ENCODE peak calls at places on chromosomes 13 and 19, in seven cellular contexts. K, R, M, V, F, J and Z are unnamed samples.

GRCh38 chr19:50896591-50897190 is 14.5 kb downstream of the KLK4 start:
- DNase-seq in K (peak), R (no peak), M (peak), V (no peak), F (no peak), J (no peak), Z (no peak)

GRCh38 chr19:1389033-1389940 is 5.6 kb downstream of the NDUFS7 start:
- DNase-seq in K (no peak), R (no peak), M (no peak), V (no peak), F (no peak), J (no peak), Z (no peak)

GRCh38 chr13:107254392-107254791 is 686.5 kb upstream of the ARGLU1 start:
- DNase-seq in K (no peak), R (no peak), M (no peak), V (no peak), F (no peak), J (no peak), Z (no peak)

GRCh38 chr19:10417598-10418280 is 2.6 kb upstream of the PDE4A start:
- DNase-seq in K (no peak), R (no peak), M (peak), V (no peak), F (peak), J (no peak), Z (peak)

GRCh38 chr13:51625555-51626345 is 41.5 kb downstream of the WDFY2 start:
- DNase-seq in K (peak), R (no peak), M (no peak), V (no peak), F (no peak), J (no peak), Z (no peak)

GRCh38 chr13:27678306-27679040 is 56.8 kb downstream of the POLR1D start:
- DNase-seq in K (no peak), R (no peak), M (peak), V (no peak), F (peak), J (no peak), Z (no peak)

GRCh38 chr13:41461527-41462124 is 4.3 kb downstream of the RGCC start:
- DNase-seq in K (no peak), R (no peak), M (no peak), V (no peak), F (no peak), J (no peak), Z (no peak)

GRCh38 chr19:843180-843835 is 2.5 kb downstream of the PRTN3 start:
- DNase-seq in K (peak), R (no peak), M (no peak), V (no peak), F (peak), J (no peak), Z (peak)

GRCh38 chr13:51220706-51221105 is 1.5 kb upstream of the FAM124A start:
- DNase-seq in K (no peak), R (no peak), M (no peak), V (no peak), F (no peak), J (no peak), Z (no peak)

GRCh38 chr13:67119481-67119883 is 110.7 kb downstream of the PCDH9 start:
- DNase-seq in K (no peak), R (no peak), M (no peak), V (peak), F (no peak), J (peak), Z (no peak)

GRCh38 chr13:41610426-41610825 is 153.1 kb downstream of the RGCC start:
- DNase-seq in K (peak), R (peak), M (no peak), V (peak), F (no peak), J (peak), Z (no peak)

GRCh38 chr19:50870417-50871089 is 2.7 kb upstream of the KLK2 start:
- DNase-seq in K (no peak), R (no peak), M (no peak), V (no peak), F (peak), J (no peak), Z (no peak)

GRCh38 chr19:6970021-6970420 is 51.2 kb downstream of the MBD3L2B start:
- DNase-seq in K (no peak), R (no peak), M (no peak), V (no peak), F (no peak), J (no peak), Z (no peak)

GRCh38 chr13:88602786-88603777 is 931.9 kb downstream of the SLITRK5 start:
- DNase-seq in K (no peak), R (no peak), M (no peak), V (no peak), F (no peak), J (no peak), Z (no peak)

GRCh38 chr13:80276371-80277289 is 64.3 kb downstream of the SPRY2 start:
- DNase-seq in K (peak), R (no peak), M (peak), V (no peak), F (peak), J (peak), Z (no peak)

GRCh38 chr19:33365676-33366075 is 7.8 kb upstream of the CEBPG start:
- DNase-seq in K (no peak), R (no peak), M (no peak), V (no peak), F (no peak), J (no peak), Z (no peak)

GRCh38 chr13:108595416-108596257 is 33.8 kb upstream of the MYO16 start:
- DNase-seq in K (no peak), R (no peak), M (no peak), V (no peak), F (peak), J (no peak), Z (no peak)

GRCh38 chr19:10431943-10432735 is 11.8 kb downstream of the PDE4A start:
- DNase-seq in K (peak), R (peak), M (peak), V (no peak), F (peak), J (no peak), Z (peak)

GRCh38 chr13:40910324-40911050 is 108.6 kb downstream of the ELF1 start:
- DNase-seq in K (no peak), R (no peak), M (no peak), V (no peak), F (no peak), J (no peak), Z (no peak)

GRCh38 chr13:66518068-66518467 is 712.1 kb downstream of the PCDH9 start:
- DNase-seq in K (no peak), R (no peak), M (no peak), V (no peak), F (no peak), J (no peak), Z (no peak)

GRCh38 chr19:2061936-2062729 is 11.1 kb upstream of the MKNK2 start:
- DNase-seq in K (no peak), R (peak), M (no peak), V (no peak), F (no peak), J (no peak), Z (no peak)

GRCh38 chr13:112711528-112712265 is 21.9 kb downstream of the ATP11A start:
- DNase-seq in K (peak), R (peak), M (peak), V (peak), F (peak), J (peak), Z (peak)

GRCh38 chr13:74039667-74040066 is 94.5 kb downstream of the KLF12 start:
- DNase-seq in K (no peak), R (no peak), M (no peak), V (no peak), F (no peak), J (no peak), Z (no peak)

GRCh38 chr13:46554971-46555370 is 2.0 kb downstream of the LRCH1 start:
- DNase-seq in K (no peak), R (no peak), M (no peak), V (no peak), F (no peak), J (no peak), Z (no peak)

GRCh38 chr19:16343156-16343555 is 18.5 kb downstream of the KLF2 start:
- DNase-seq in K (no peak), R (no peak), M (no peak), V (no peak), F (no peak), J (no peak), Z (no peak)

GRCh38 chr19:32091196-32091595 is 254.2 kb upstream of the ZNF507 start:
- DNase-seq in K (no peak), R (no peak), M (no peak), V (no peak), F (no peak), J (no peak), Z (no peak)

GRCh38 chr13:39370048-39370447 is 232.9 kb downstream of the LHFPL6 start:
- DNase-seq in K (no peak), R (no peak), M (no peak), V (no peak), F (no peak), J (no peak), Z (no peak)

GRCh38 chr13:112140366-112140765 is 73.4 kb downstream of the SOX1 start:
- DNase-seq in K (no peak), R (no peak), M (no peak), V (no peak), F (no peak), J (no peak), Z (no peak)

GRCh38 chr13:106753241-106753640 is 185.3 kb upstream of the ARGLU1 start:
- DNase-seq in K (peak), R (no peak), M (no peak), V (no peak), F (no peak), J (no peak), Z (no peak)

GRCh38 chr13:74251778-74252519 is 117.7 kb upstream of the KLF12 start:
- DNase-seq in K (peak), R (peak), M (peak), V (no peak), F (no peak), J (no peak), Z (no peak)

GRCh38 chr19:5243878-5244277 is 96.7 kb downstream of the PTPRS start:
- DNase-seq in K (no peak), R (no peak), M (no peak), V (no peak), F (no peak), J (no peak), Z (no peak)

GRCh38 chr13:59111711-59112110 is 1052.0 kb downstream of the DIAPH3 start:
- DNase-seq in K (peak), R (no peak), M (no peak), V (no peak), F (no peak), J (peak), Z (peak)

GRCh38 chr13:32208860-32209259 is 106.3 kb downstream of the ZAR1L start:
- DNase-seq in K (no peak), R (peak), M (no peak), V (no peak), F (no peak), J (no peak), Z (no peak)

GRCh38 chr19:56304243-56304642 is 10.4 kb downstream of the ZSCAN5A start:
- DNase-seq in K (no peak), R (no peak), M (no peak), V (no peak), F (no peak), J (no peak), Z (no peak)

GRCh38 chr19:56301886-56302620 is 12.6 kb downstream of the ZSCAN5A start:
- DNase-seq in K (no peak), R (no peak), M (no peak), V (no peak), F (no peak), J (no peak), Z (no peak)

GRCh38 chr19:56299688-56300087 is 15.0 kb downstream of the ZSCAN5A start:
- DNase-seq in K (no peak), R (no peak), M (no peak), V (no peak), F (no peak), J (no peak), Z (no peak)

GRCh38 chr19:56297010-56297409 is 17.6 kb downstream of the ZSCAN5A start:
- DNase-seq in K (no peak), R (no peak), M (no peak), V (no peak), F (no peak), J (no peak), Z (no peak)

DNA sequence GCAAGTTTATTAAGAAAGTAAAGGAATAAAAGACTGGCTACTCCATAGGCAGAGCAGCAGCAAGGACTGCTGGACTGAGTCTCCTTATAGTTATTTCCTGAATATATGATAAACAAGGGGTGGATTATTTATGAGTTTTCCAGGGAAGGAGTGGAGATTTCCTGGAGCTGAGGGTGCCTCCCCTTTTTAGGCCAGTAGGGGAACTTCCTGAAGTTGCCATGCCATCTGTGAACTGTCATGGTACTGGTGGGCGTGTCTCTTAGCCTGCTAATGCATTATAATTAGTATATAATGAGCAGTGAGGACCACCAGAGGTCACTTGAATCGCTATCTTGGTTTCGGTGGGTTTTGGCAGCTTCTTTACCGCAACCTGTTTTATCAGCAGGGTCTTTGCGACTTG is 13.5 kb downstream of the ZSCAN5A start:
- DNase-seq in K (no peak), R (no peak), M (peak), V (no peak), F (no peak), J (no peak), Z (no peak)
- TF ChIP-seq CTCF in K (no peak), R (no peak), M (peak), V (no peak), F (no peak), J (peak), Z (peak)

GRCh38 chr13:60959427-60959826 is 456.2 kb downstream of the PCDH20 start:
- DNase-seq in K (no peak), R (no peak), M (no peak), V (no peak), F (no peak), J (no peak), Z (no peak)

DNA sequence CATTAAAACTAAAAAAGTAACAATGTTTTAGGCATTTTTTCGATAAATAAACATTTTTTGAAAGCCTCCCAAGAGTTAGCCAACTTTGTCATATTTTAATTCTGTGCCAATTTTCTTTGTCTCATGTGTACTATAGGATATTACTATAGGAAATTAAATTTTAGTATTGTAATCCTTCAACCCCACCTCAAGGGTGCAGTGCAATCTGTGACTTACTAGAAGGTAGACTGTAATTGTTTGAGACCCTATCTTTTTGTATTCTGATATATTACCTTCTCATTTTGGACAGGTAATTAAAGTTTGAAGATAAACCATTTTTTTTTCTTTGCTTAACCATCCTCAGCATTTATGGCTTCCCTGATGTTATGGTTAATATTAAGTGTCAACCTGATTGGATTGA is 457.8 kb downstream of the PCDH20 start:
- DNase-seq in K (no peak), R (no peak), M (no peak), V (no peak), F (no peak), J (no peak), Z (no peak)
- TF ChIP-seq CTCF in K (no peak), R (no peak), M (no peak), V (no peak), F (no peak), J (no peak), Z (no peak)

GRCh38 chr19:18999896-19000620 is 33.3 kb downstream of the SUGP2 start:
- DNase-seq in K (no peak), R (no peak), M (no peak), V (no peak), F (peak), J (no peak), Z (peak)
- TF ChIP-seq CTCF in K (no peak), R (no peak), M (peak), V (peak), F (no peak), J (peak), Z (peak)

DNA sequence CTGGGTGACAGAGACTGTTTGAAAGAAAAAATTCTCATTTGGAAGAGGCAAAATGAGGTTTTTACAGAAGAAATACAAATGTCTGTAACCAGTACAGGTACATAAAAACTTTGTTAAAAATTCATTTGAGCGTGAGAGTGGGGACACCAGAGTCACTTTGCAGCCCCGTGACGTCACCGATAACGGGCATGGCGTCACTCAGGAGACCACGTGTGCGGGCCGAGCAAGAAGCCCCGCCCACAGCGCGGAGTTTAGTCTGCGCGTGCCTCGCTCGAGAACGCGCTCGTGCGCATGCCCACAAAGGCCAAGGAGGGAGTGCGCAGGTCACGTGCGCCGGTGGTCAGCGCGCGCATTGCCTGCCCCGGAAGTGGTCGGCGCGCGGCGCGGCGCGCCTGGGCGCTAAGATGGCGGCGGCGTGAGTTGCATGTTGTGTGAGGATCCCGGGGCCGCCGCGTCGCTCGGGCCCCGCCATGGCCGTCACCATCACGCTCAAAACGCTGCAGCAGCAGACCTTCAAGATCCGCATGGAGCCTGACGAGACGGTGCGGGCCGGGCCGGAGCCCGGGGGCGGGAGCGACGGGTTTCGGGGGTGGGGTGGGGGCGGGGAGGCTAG is at the start of gene RAD23A:
- DNase-seq in K (peak), R (peak), M (peak), V (peak), F (peak), J (peak), Z (peak)
- TF ChIP-seq CTCF in K (no peak), R (no peak), M (no peak), V (no peak), F (no peak), J (no peak), Z (no peak)

DNA sequence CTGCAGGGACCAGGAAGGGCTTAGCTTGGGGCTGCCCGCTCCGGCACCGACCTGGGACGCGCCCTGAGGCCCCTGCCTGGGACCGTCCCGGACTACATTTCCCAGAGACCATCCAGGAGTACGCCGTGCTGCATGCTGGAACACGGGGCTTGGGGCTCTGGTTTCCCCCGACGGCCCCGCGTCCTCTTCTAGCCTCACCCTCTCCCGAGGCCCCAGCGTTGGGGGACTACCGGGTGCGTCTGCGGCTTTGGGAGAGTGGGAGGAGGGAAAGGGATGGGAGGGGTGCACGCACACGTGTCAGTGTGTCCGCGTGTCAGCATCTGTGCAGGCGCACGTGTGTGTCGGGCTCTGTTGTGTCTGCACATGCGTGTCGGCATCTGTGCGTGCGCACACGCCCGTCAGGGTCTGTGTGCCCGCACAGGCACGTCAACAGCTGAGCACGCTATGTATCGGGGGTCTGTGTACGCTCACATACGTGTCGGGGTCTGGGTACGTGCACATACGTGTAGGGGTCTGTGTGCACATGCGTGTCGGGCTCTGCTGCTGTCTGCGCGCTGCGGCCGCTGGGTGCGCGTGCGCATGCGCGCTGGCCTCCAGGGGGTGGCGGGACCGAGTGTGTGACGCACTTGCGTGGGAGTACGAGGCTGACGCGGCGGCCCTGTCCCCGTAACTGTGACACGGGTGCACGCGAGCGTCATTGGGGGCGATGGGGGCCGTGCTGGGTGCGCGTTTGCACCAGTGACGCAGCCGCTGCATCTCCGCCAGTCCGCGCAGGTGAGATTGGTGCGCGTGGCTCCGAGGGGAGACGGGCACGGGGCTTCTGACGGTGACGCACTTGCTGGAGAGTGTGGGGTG is at the start of gene ZNF331:
- DNase-seq in K (peak), R (peak), M (peak), V (peak), F (peak), J (no peak), Z (peak)
- TF ChIP-seq CTCF in K (no peak), R (peak), M (peak), V (peak), F (no peak), J (peak), Z (no peak)

DNA sequence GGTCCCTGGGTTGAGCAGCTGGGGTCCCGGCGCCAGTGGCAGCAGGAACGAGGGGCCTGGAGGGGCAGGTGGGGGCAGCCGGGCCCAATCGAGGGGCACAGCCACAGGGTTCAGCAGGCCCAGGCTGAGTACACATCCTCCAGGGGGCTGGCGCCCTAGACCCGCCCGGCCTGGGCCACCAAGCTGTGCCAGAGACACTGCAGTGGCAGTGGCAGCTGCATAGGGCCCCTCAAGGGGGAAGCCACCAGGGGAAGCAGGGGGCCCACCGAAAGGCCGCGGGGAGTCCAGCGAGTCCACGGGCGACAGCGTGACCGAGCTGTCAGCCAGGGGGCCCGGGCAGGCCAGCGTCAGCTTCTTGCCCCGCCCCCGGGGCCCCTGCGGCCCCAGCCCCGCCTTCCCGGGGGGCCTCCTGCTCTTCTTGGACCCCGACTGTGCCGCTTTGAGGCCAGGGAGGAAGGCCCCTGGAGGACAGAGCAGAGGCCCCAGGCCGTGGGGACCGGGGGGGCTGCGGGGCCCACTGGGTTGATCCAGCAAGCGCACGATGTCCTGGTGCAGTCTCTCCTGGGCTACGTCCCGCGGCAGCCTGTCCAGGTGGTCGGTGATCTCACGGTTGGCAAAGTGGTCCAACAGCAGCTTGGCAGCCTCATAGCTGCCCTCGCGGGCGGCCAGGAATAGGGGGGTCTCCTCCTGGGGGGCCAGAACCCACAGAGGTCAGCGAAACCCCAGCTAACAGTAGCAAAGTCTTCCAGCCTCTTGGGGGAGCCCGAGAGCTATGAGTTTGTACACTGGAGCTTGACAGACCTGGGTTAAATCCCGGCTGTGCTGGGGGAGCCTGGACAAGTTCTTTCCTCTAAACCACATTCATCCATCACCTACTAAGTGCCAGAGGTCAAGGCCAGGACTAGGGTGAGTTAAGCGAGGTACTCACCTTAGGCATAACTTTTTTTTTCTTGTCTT is 39.5 kb downstream of the NOTCH3 start:
- DNase-seq in K (no peak), R (no peak), M (peak), V (no peak), F (peak), J (no peak), Z (no peak)
- TF ChIP-seq CTCF in K (no peak), R (no peak), M (peak), V (peak), F (no peak), J (peak), Z (no peak)